ENCODE peak calls at places on chromosome 1, in ten cellular contexts. Y is lower leg skin; E is activated effector memory CD4-positive, alpha-beta T cell treated with anti-CD3 and anti-CD28 coated beads, Interleukin-2, amount 50 U/mL, for 16 hours; G is GM12865; V is stromal cell of bone marrow; Q is A172; O is T-helper 2 cell; T is activated CD4-positive, CD25-positive, alpha-beta regulatory T cell treated with anti-CD3 and anti-CD28 coated beads, Interleukin-2, amount 50 U/mL, for 72 hours; B is stimulated activated CD8-positive, alpha-beta memory T cell treated with anti-CD3 and anti-CD28 coated beads, Interleukin-7, amount 100 ng/mL, for 4 hours; M is upper lobe of right lung. I is an unnamed sample.

GRCh38 chr1:87826639-87827345 is 498.1 kb downstream of the LMO4 start:
- DNase-seq in E (no peak), Q (peak), G (peak), T (no peak), M (no peak), O (no peak), V (peak), Y (peak), B (no peak), I (peak)

GRCh38 chr1:52602328-52603300 is at the start of gene GPX7:
- DNase-seq in Q (no peak), G (peak), O (peak), T (peak), V (peak), B (peak), E (peak), Y (peak), M (peak), I (no peak)

GRCh38 chr1:154961497-154962237 is at the start of gene PYGO2:
- DNase-seq in G (peak), M (peak), O (peak), Q (peak), B (peak), Y (peak), T (peak), E (peak), V (peak), I (peak)

GRCh38 chr1:156086256-156086662 is 4.0 kb upstream of the MEX3A start:
- DNase-seq in B (no peak), E (no peak), Q (peak), Y (no peak), T (no peak), O (no peak), G (no peak), V (no peak), M (no peak), I (no peak)

GRCh38 chr1:157992031-157992568 is 1.3 kb upstream of the KIRREL1 start:
- DNase-seq in G (peak), B (no peak), M (peak), T (peak), Y (peak), V (peak), O (no peak), Q (peak), E (peak), I (peak)

GRCh38 chr1:1867164-1867563 is 23.7 kb downstream of the GNB1 start:
- DNase-seq in B (no peak), Y (no peak), G (no peak), T (no peak), M (no peak), V (no peak), E (no peak), Q (no peak), O (no peak), I (no peak)

GRCh38 chr1:23905461-23906025 is 7.6 kb downstream of the CNR2 start:
- DNase-seq in G (no peak), T (no peak), Y (no peak), Q (no peak), M (no peak), E (no peak), B (no peak), V (no peak), O (no peak), I (no peak)

GRCh38 chr1:4027008-4027407 is 126.9 kb upstream of the C1orf174 start:
- DNase-seq in V (no peak), E (no peak), G (no peak), M (no peak), Q (no peak), T (no peak), Y (no peak), O (no peak), B (no peak), I (peak)

GRCh38 chr1:151710187-151710586 is 6.4 kb downstream of the CELF3 start:
- DNase-seq in G (peak), Y (no peak), T (no peak), O (no peak), M (no peak), V (no peak), E (peak), B (no peak), Q (peak), I (peak)

GRCh38 chr1:78370356-78370755 is 120.4 kb upstream of the PTGFR start:
- DNase-seq in G (peak), Y (no peak), Q (no peak), M (no peak), T (no peak), O (no peak), V (peak), B (no peak), E (no peak), I (no peak)

GRCh38 chr1:29633784-29634183 is 397.5 kb downstream of the PTPRU start:
- DNase-seq in B (no peak), T (no peak), E (no peak), M (no peak), V (no peak), G (no peak), O (no peak), Y (peak), Q (no peak), I (no peak)

GRCh38 chr1:205449750-205450443 is 5.9 kb downstream of the BLACAT1 start:
- DNase-seq in T (peak), V (peak), M (peak), G (peak), Q (peak), B (peak), E (peak), O (no peak), Y (no peak), I (no peak)

GRCh38 chr1:184555665-184556641 is 169.1 kb downstream of the C1orf21 start:
- DNase-seq in O (no peak), Q (no peak), M (no peak), E (no peak), Y (no peak), B (no peak), V (no peak), G (no peak), T (no peak), I (no peak)

GRCh38 chr1:229454056-229454455 is 20.2 kb upstream of the ACTA1 start:
- DNase-seq in G (no peak), O (no peak), M (no peak), E (no peak), Y (no peak), Q (no peak), T (no peak), V (no peak), B (no peak), I (no peak)

GRCh38 chr1:76145332-76145731 is 70.8 kb downstream of the ST6GALNAC3 start:
- DNase-seq in T (no peak), Q (no peak), O (no peak), M (no peak), Y (no peak), V (no peak), B (no peak), E (no peak), G (no peak), I (no peak)

GRCh38 chr1:1799716-1800115 is 21.4 kb upstream of the NADK start:
- DNase-seq in G (peak), M (no peak), Q (no peak), B (no peak), Y (no peak), E (no peak), O (no peak), T (no peak), V (no peak), I (no peak)

GRCh38 chr1:41351262-41352151 is 9.7 kb upstream of the FOXO6 start:
- DNase-seq in G (no peak), Q (no peak), B (no peak), V (no peak), M (peak), Y (peak), T (no peak), O (no peak), E (peak), I (no peak)

GRCh38 chr1:54464031-54464476 is 57.9 kb upstream of the SSBP3 start:
- DNase-seq in B (no peak), E (no peak), G (no peak), M (peak), T (no peak), Q (no peak), O (no peak), Y (no peak), V (no peak), I (no peak)

GRCh38 chr1:230299148-230300006 is 126.8 kb downstream of the PGBD5 start:
- DNase-seq in M (no peak), T (no peak), O (no peak), Q (no peak), Y (no peak), V (no peak), E (peak), G (no peak), B (no peak), I (no peak)

GRCh38 chr1:72037745-72038343 is 244.5 kb downstream of the NEGR1 start:
- DNase-seq in E (no peak), B (no peak), Q (peak), G (peak), O (no peak), T (no peak), V (peak), Y (no peak), M (no peak), I (peak)

GRCh38 chr1:226325178-226325577 is 16.2 kb upstream of the LIN9 start:
- DNase-seq in V (no peak), Q (peak), O (no peak), B (no peak), E (no peak), M (no peak), Y (peak), T (no peak), G (no peak), I (no peak)